ENCODE peak calls at places on chromosomes 11 and 22, in nine cellular contexts. V is neural progenitor cell, U is brain microvascular endothelial cell, X is HFF-Myc, E is AG09309, Y is IMR-90, T is HL-60, Q is heart left ventricle, G is fibroblast of lung. S is an unnamed sample.
A peak's percentile ranks its signal among the peaks of the same experiment; 100 is the strongest.

GRCh38 chr11:57426754-57427691 is at the start of gene SLC43A3:
- DNase-seq in V (peak; percentile 70), U (peak; percentile 56), X (peak; percentile 46), E (peak; percentile 75), Y (peak; percentile 82), T (peak; percentile 94), Q (peak; percentile 80), G (peak; percentile 92), S (peak; percentile 94)

GRCh38 chr11:117815262-117815803 is 9.2 kb downstream of the FXYD2 start:
- DNase-seq in V (no peak), U (no peak), X (no peak), E (no peak), Y (no peak), T (peak; percentile 93), Q (peak; percentile 52), G (no peak), S (no peak)

GRCh38 chr22:19137384-19138216 is 6.5 kb downstream of the TSSK2 start:
- DNase-seq in V (no peak), U (no peak), X (no peak), E (no peak), Y (no peak), T (no peak), Q (no peak), G (no peak), S (no peak)

GRCh38 chr22:32979606-32980005 is 78.6 kb downstream of the SYN3 start:
- DNase-seq in V (no peak), U (no peak), X (no peak), E (no peak), Y (no peak), T (no peak), Q (no peak), G (no peak), S (no peak)

GRCh38 chr22:46803031-46803880 is 40.8 kb downstream of the TBC1D22A start:
- DNase-seq in V (peak; percentile 68), U (no peak), X (no peak), E (no peak), Y (no peak), T (peak; percentile 16), Q (no peak), G (peak; percentile 14), S (no peak)

GRCh38 chr11:9874466-9874865 is 210.6 kb downstream of the SWAP70 start:
- DNase-seq in V (no peak), U (no peak), X (no peak), E (no peak), Y (no peak), T (no peak), Q (no peak), G (no peak), S (no peak)

GRCh38 chr22:44005524-44005923 is 18.6 kb upstream of the PARVB start:
- DNase-seq in V (no peak), U (no peak), X (no peak), E (no peak), Y (no peak), T (peak; percentile 88), Q (no peak), G (no peak), S (no peak)

GRCh38 chr11:132064987-132065620 is 694.7 kb downstream of the NTM start:
- DNase-seq in V (no peak), U (peak; percentile 99), X (peak; percentile 78), E (peak; percentile 96), Y (peak; percentile 99), T (no peak), Q (no peak), G (peak; percentile 100), S (peak; percentile 96)

GRCh38 chr11:111379500-111380136 is 543 bp upstream of the POU2AF1 start:
- DNase-seq in V (no peak), U (no peak), X (no peak), E (no peak), Y (no peak), T (no peak), Q (no peak), G (no peak), S (no peak)

GRCh38 chr11:117669616-117670015 is 127.4 kb downstream of the DSCAML1 start:
- DNase-seq in V (no peak), U (no peak), X (no peak), E (no peak), Y (no peak), T (no peak), Q (no peak), G (no peak), S (no peak)

GRCh38 chr22:28955817-28956216 is 72.4 kb downstream of the ZNRF3 start:
- DNase-seq in V (no peak), U (no peak), X (no peak), E (no peak), Y (no peak), T (peak; percentile 98), Q (no peak), G (peak; percentile 33), S (no peak)

GRCh38 chr11:95081412-95081811 is 8.2 kb upstream of the ENDOD1 start:
- DNase-seq in V (peak; percentile 5), U (no peak), X (no peak), E (no peak), Y (no peak), T (no peak), Q (peak; percentile 36), G (no peak), S (no peak)

GRCh38 chr11:114315749-114316368 is 19.7 kb downstream of the NNMT start:
- DNase-seq in V (no peak), U (no peak), X (no peak), E (no peak), Y (no peak), T (no peak), Q (no peak), G (no peak), S (no peak)

GRCh38 chr11:120912504-120912903 is 111.4 kb upstream of the TBCEL start:
- DNase-seq in V (peak; percentile 52), U (peak; percentile 27), X (peak; percentile 11), E (peak; percentile 20), Y (peak; percentile 57), T (no peak), Q (no peak), G (peak; percentile 51), S (peak; percentile 12)

GRCh38 chr11:121615506-121615905 is 162.7 kb upstream of the SORL1-AS1 start:
- DNase-seq in V (no peak), U (peak; percentile 46), X (no peak), E (no peak), Y (peak; percentile 82), T (no peak), Q (no peak), G (peak; percentile 73), S (no peak)

GRCh38 chr11:124442847-124443246 is 2.6 kb downstream of the OR8B8 start:
- DNase-seq in V (no peak), U (no peak), X (no peak), E (no peak), Y (no peak), T (no peak), Q (no peak), G (no peak), S (no peak)

GRCh38 chr22:29702025-29702930 is 17.5 kb upstream of the CABP7 start:
- DNase-seq in V (peak; percentile 58), U (no peak), X (no peak), E (no peak), Y (peak; percentile 11), T (no peak), Q (no peak), G (no peak), S (no peak)

GRCh38 chr11:113664069-113664980 is 41.8 kb downstream of the TMPRSS5 start:
- DNase-seq in V (no peak), U (peak; percentile 82), X (peak; percentile 40), E (peak; percentile 57), Y (peak; percentile 58), T (no peak), Q (no peak), G (peak; percentile 95), S (peak; percentile 60)

GRCh38 chr11:114066046-114066648 is 6.6 kb downstream of the ZBTB16 start:
- DNase-seq in V (no peak), U (no peak), X (no peak), E (no peak), Y (no peak), T (no peak), Q (no peak), G (no peak), S (no peak)

GRCh38 chr11:46490576-46491100 is 99.1 kb upstream of the CHRM4 start:
- DNase-seq in V (no peak), U (peak; percentile 22), X (no peak), E (no peak), Y (peak; percentile 46), T (no peak), Q (no peak), G (peak; percentile 64), S (no peak)

GRCh38 chr11:66011785-66012303 is at the start of gene CST6:
- DNase-seq in V (peak; percentile 43), U (no peak), X (no peak), E (no peak), Y (no peak), T (no peak), Q (no peak), G (no peak), S (no peak)
- H3K4me3 ChIP-seq in V (no peak within 1 kb of the TSS), U (no peak within 1 kb of the TSS), X (no peak within 1 kb of the TSS), E (no peak within 1 kb of the TSS), Y (no peak within 1 kb of the TSS), T (no peak within 1 kb of the TSS), Q (no peak within 1 kb of the TSS), G (no peak within 1 kb of the TSS), S (no peak within 1 kb of the TSS)

GRCh38 chr11:119295178-119295577 is 21.8 kb downstream of the MCAM start:
- DNase-seq in V (no peak), U (no peak), X (no peak), E (no peak), Y (no peak), T (no peak), Q (no peak), G (no peak), S (no peak)
- TF ChIP-seq CTCF in V (peak; percentile 7), U (peak; percentile 17), X (no peak), E (no peak), Y (no peak), T (no peak), Q (no peak), G (no peak), S (no peak)

GRCh38 chr11:73983764-73984543 is 1.3 kb upstream of the UCP2 start:
- DNase-seq in V (no peak), U (no peak), X (no peak), E (no peak), Y (no peak), T (peak; percentile 45), Q (no peak), G (no peak), S (no peak)
- H3K4me3 ChIP-seq in V (peak overlapping the region; percentile 81), U (peak overlapping the region; percentile 77), X (peak overlapping the region; percentile 59), E (peak overlapping the region; percentile 65), Y (peak overlapping the region; percentile 58), T (no peak overlapping the region), Q (peak overlapping the region; percentile 49), G (no peak overlapping the region), S (peak overlapping the region; percentile 52)

DNA sequence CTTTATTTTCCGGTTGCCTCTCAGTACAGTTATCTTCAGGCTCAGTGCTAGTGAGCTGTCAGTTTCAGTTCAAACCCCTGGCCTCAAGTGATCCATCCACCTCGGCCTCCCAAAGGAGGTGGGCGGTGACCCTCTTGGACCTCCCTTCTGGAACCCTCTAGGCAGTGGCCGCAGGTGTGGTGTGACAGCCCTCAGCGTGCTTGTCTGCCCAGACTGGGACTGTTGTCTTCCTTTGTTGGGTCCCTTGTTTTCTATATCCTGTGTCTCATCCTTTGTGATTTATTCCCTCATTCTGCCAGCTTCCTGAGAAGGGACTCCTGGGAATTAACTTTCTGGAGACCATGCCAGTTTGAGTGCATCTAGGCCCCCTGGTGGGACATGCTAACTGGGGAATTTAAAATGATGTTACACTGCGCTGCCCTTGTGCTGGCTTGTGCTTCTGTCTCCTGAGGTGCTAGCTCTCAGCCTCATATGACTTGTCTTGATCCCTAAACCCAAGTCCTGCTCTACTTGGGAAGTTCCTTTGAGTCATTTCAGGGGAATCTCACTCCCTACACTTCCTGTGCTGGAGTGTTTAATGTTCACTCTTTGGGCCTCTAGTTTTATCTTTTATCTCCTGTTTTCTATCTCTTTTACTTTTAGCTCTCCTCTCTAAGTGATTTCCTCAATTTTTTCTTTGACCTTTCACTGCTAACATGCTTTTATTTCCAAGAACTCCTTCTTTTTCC is 19.4 kb downstream of the MED15 start:
- DNase-seq in V (no peak), U (peak; percentile 71), X (peak; percentile 52), E (no peak), Y (peak; percentile 91), T (no peak), Q (no peak), G (peak; percentile 86), S (no peak)
- TF ChIP-seq CTCF in V (no peak), U (peak; percentile 49), X (peak; percentile 26), E (peak; percentile 28), Y (peak; percentile 41), T (no peak), Q (no peak), G (no peak), S (peak; percentile 3)

S was measured in astrocyte of the cerebellum.